ENCODE peak calls at places on chromosomes 5 and 9, in five cellular contexts. Y is Calu3; B is CD4-positive, CD25-positive, alpha-beta regulatory T cell; U is activated T-helper 1 cell treated with anti-CD3 and anti-CD28 coated beads, Interleukin-2, amount 50 U/mL, for 16 hours; J is posterior cingulate gyrus. D is an unnamed sample.

GRCh38 chr5:126868961-126869451 is 92.1 kb downstream of the LMNB1 start:
- DNase-seq in Y (no peak), B (peak), U (no peak), J (peak), D (no peak)

GRCh38 chr5:41115281-41115680 is 44.1 kb upstream of the MROH2B start:
- DNase-seq in Y (no peak), B (no peak), U (no peak), J (no peak), D (no peak)

GRCh38 chr9:119398350-119398749 is 29.1 kb upstream of the BRINP1 start:
- DNase-seq in Y (no peak), B (no peak), U (no peak), J (no peak), D (no peak)

GRCh38 chr9:6512085-6512657 is 99.2 kb downstream of the UHRF2 start:
- DNase-seq in Y (no peak), B (no peak), U (no peak), J (no peak), D (no peak)

GRCh38 chr9:92986175-92987110 is 39.1 kb downstream of the FGD3 start:
- DNase-seq in Y (no peak), B (peak), U (no peak), J (no peak), D (no peak)

GRCh38 chr5:11588803-11589202 is 315.4 kb downstream of the CTNND2 start:
- DNase-seq in Y (no peak), B (no peak), U (no peak), J (peak), D (no peak)

GRCh38 chr9:137085918-137086530 is 761 bp upstream of the MAN1B1 start:
- DNase-seq in Y (no peak), B (no peak), U (no peak), J (no peak), D (peak)

GRCh38 chr5:119943148-119943547 is 313.8 kb downstream of the FAM170A start:
- DNase-seq in Y (no peak), B (no peak), U (no peak), J (no peak), D (no peak)

GRCh38 chr5:140632366-140633080 is 452 bp downstream of the CD14 start:
- DNase-seq in Y (peak), B (peak), U (no peak), J (peak), D (peak)

GRCh38 chr5:2883771-2884170 is 132.3 kb upstream of the IRX2 start:
- DNase-seq in Y (no peak), B (no peak), U (no peak), J (no peak), D (no peak)

GRCh38 chr5:10524376-10525123 is 39.3 kb upstream of the ANKRD33B start:
- DNase-seq in Y (no peak), B (no peak), U (no peak), J (peak), D (no peak)

GRCh38 chr9:133048595-133048994 is 13.2 kb upstream of the CEL start:
- DNase-seq in Y (peak), B (peak), U (no peak), J (peak), D (no peak)

GRCh38 chr9:27925815-27926214 is 352.5 kb upstream of the C9orf72 start:
- DNase-seq in Y (no peak), B (no peak), U (no peak), J (no peak), D (no peak)

GRCh38 chr9:18728642-18729041 is 254.7 kb downstream of the ADAMTSL1 start:
- DNase-seq in Y (no peak), B (no peak), U (no peak), J (no peak), D (no peak)

GRCh38 chr5:53542917-53543316 is 17.5 kb upstream of the NDUFS4 start:
- DNase-seq in Y (no peak), B (no peak), U (no peak), J (no peak), D (no peak)

GRCh38 chr9:105194234-105194633 is 50.2 kb upstream of the SLC44A1 start:
- DNase-seq in Y (no peak), B (no peak), U (no peak), J (no peak), D (no peak)

GRCh38 chr5:128693779-128694178 is 155.7 kb upstream of the FBN2 start:
- DNase-seq in Y (no peak), B (no peak), U (no peak), J (no peak), D (no peak)

GRCh38 chr5:57482671-57483106 is at the start of gene ACTBL2:
- DNase-seq in Y (peak), B (no peak), U (no peak), J (no peak), D (no peak)

GRCh38 chr5:143102414-143102813 is 301.1 kb downstream of the NR3C1 start:
- DNase-seq in Y (no peak), B (no peak), U (no peak), J (no peak), D (no peak)

GRCh38 chr5:111243353-111243752 is 19.2 kb downstream of the CAMK4 start:
- DNase-seq in Y (no peak), B (no peak), U (no peak), J (no peak), D (no peak)

GRCh38 chr5:32489791-32490581 is 45.4 kb upstream of the ZFR start:
- DNase-seq in Y (peak), B (peak), U (peak), J (peak), D (peak)

GRCh38 chr5:172133359-172134029 is 54.5 kb downstream of the STK10 start:
- DNase-seq in Y (no peak), B (no peak), U (no peak), J (no peak), D (no peak)